ENCODE peak calls at places on chromosomes 1 and 21, in seven cellular contexts. L is lower lobe of right lung, E is amygdala, M is NCI-H774, C is left cardiac atrium, Q is mesenchymal stem cell, P is hepatic stellate cell. V is an unnamed sample.

GRCh38 chr1:244254467-244254866 is 197.2 kb downstream of the ADSS2 start:
- DNase-seq in L (peak; percentile 78), E (peak; percentile 5), M (no peak), C (no peak), Q (no peak), P (no peak), V (no peak)

GRCh38 chr1:39720094-39720999 is 18.3 kb upstream of the PPIE start:
- DNase-seq in L (no peak), E (no peak), M (peak; percentile 76), C (no peak), Q (peak; percentile 85), P (no peak), V (peak; percentile 100)

GRCh38 chr1:28370220-28371010 is 875 bp downstream of the PHACTR4 start:
- DNase-seq in L (no peak), E (no peak), M (no peak), C (no peak), Q (peak; percentile 67), P (peak; percentile 68), V (peak; percentile 48)

GRCh38 chr1:227765261-227766014 is 30.2 kb downstream of the SNAP47 start:
- DNase-seq in L (peak; percentile 27), E (no peak), M (no peak), C (no peak), Q (no peak), P (no peak), V (no peak)

GRCh38 chr1:109771712-109772657 is 8.3 kb upstream of the EPS8L3 start:
- DNase-seq in L (peak; percentile 24), E (no peak), M (no peak), C (peak; percentile 19), Q (no peak), P (no peak), V (no peak)

GRCh38 chr1:147496571-147496970 is 44.7 kb upstream of the BCL9 start:
- DNase-seq in L (no peak), E (no peak), M (no peak), C (peak; percentile 59), Q (peak; percentile 41), P (no peak), V (no peak)

GRCh38 chr21:36422279-36423098 is 37.3 kb downstream of the CHAF1B start:
- DNase-seq in L (peak; percentile 63), E (no peak), M (no peak), C (peak; percentile 68), Q (peak; percentile 58), P (peak; percentile 75), V (peak; percentile 6)

GRCh38 chr1:229470406-229471043 is 36.6 kb upstream of the ACTA1 start:
- DNase-seq in L (no peak), E (no peak), M (no peak), C (no peak), Q (no peak), P (no peak), V (peak; percentile 50)